ENCODE peak calls at places on chromosomes 4 and X, in six cellular contexts. One of them, this sample, is unnamed.

GRCh38 chrX:35040871-35041270 is 98.3 kb downstream of the FAM47B start:
- DNase-seq in progenitor cell of endocrine pancreas: no peak
- DNase-seq in K562: no peak
- DNase-seq in OCI-LY7: no peak
- DNase-seq in HFF-Myc: no peak
- DNase-seq in CD8-positive, alpha-beta T cell: no peak
- DNase-seq in this sample: no peak

GRCh38 chrX:11770320-11770719 is 12.3 kb downstream of the MSL3 start:
- DNase-seq in progenitor cell of endocrine pancreas: no peak
- DNase-seq in OCI-LY7: peak; percentile 64
- DNase-seq in HFF-Myc: no peak
- DNase-seq in CD8-positive, alpha-beta T cell: peak; percentile 24
- DNase-seq in K562: peak; percentile 68
- DNase-seq in this sample: no peak

GRCh38 chrX:86322913-86323312 is 174.7 kb downstream of the DACH2 start:
- DNase-seq in progenitor cell of endocrine pancreas: no peak
- DNase-seq in CD8-positive, alpha-beta T cell: no peak
- DNase-seq in K562: no peak
- DNase-seq in HFF-Myc: no peak
- DNase-seq in OCI-LY7: peak; percentile 0
- DNase-seq in this sample: no peak

GRCh38 chr4:53551963-53552362 is 39.3 kb downstream of the LNX1 start:
- DNase-seq in K562: no peak
- DNase-seq in OCI-LY7: no peak
- DNase-seq in HFF-Myc: no peak
- DNase-seq in progenitor cell of endocrine pancreas: no peak
- DNase-seq in CD8-positive, alpha-beta T cell: no peak
- DNase-seq in this sample: no peak

GRCh38 chrX:65406532-65406931 is 128.1 kb downstream of the LAS1L start:
- DNase-seq in OCI-LY7: no peak
- DNase-seq in CD8-positive, alpha-beta T cell: no peak
- DNase-seq in HFF-Myc: no peak
- DNase-seq in K562: no peak
- DNase-seq in progenitor cell of endocrine pancreas: no peak
- DNase-seq in this sample: no peak

GRCh38 chrX:10158279-10158939 is 1.6 kb downstream of the CLCN4 start:
- DNase-seq in K562: no peak
- DNase-seq in OCI-LY7: peak; percentile 68
- DNase-seq in progenitor cell of endocrine pancreas: peak; percentile 44
- DNase-seq in HFF-Myc: no peak
- DNase-seq in CD8-positive, alpha-beta T cell: no peak
- DNase-seq in this sample: no peak

GRCh38 chr4:10298681-10299080 is 158.5 kb downstream of the ZNF518B start:
- DNase-seq in HFF-Myc: no peak
- DNase-seq in OCI-LY7: no peak
- DNase-seq in progenitor cell of endocrine pancreas: no peak
- DNase-seq in CD8-positive, alpha-beta T cell: no peak
- DNase-seq in K562: no peak
- DNase-seq in this sample: no peak

GRCh38 chrX:39204945-39205344 is 403.7 kb downstream of the MID1IP1 start:
- DNase-seq in HFF-Myc: no peak
- DNase-seq in K562: no peak
- DNase-seq in CD8-positive, alpha-beta T cell: no peak
- DNase-seq in progenitor cell of endocrine pancreas: no peak
- DNase-seq in OCI-LY7: no peak
- DNase-seq in this sample: no peak

GRCh38 chr4:3296651-3297050 is 3.8 kb downstream of the RGS12 start:
- DNase-seq in CD8-positive, alpha-beta T cell: no peak
- DNase-seq in OCI-LY7: no peak
- DNase-seq in K562: no peak
- DNase-seq in HFF-Myc: no peak
- DNase-seq in progenitor cell of endocrine pancreas: no peak
- DNase-seq in this sample: no peak

GRCh38 chr4:8267077-8267476 is 2.5 kb upstream of the HTRA3 start:
- DNase-seq in K562: peak; percentile 81
- DNase-seq in CD8-positive, alpha-beta T cell: no peak
- DNase-seq in HFF-Myc: no peak
- DNase-seq in progenitor cell of endocrine pancreas: peak; percentile 43
- DNase-seq in OCI-LY7: peak; percentile 54
- DNase-seq in this sample: no peak

GRCh38 chr4:61614256-61614655 is 414.1 kb downstream of the ADGRL3 start:
- DNase-seq in CD8-positive, alpha-beta T cell: no peak
- DNase-seq in progenitor cell of endocrine pancreas: no peak
- DNase-seq in K562: no peak
- DNase-seq in HFF-Myc: no peak
- DNase-seq in OCI-LY7: no peak
- DNase-seq in this sample: no peak

GRCh38 chr4:61619528-61619927 is 419.4 kb downstream of the ADGRL3 start:
- DNase-seq in CD8-positive, alpha-beta T cell: no peak
- DNase-seq in HFF-Myc: no peak
- DNase-seq in OCI-LY7: no peak
- DNase-seq in K562: no peak
- DNase-seq in progenitor cell of endocrine pancreas: no peak
- DNase-seq in this sample: no peak
- TF ChIP-seq CTCF in CD8-positive, alpha-beta T cell: no peak
- TF ChIP-seq CTCF in HFF-Myc: no peak
- TF ChIP-seq CTCF in OCI-LY7: no peak
- TF ChIP-seq CTCF in K562: no peak
- TF ChIP-seq CTCF in progenitor cell of endocrine pancreas: peak; percentile 49
- TF ChIP-seq CTCF in this sample: no peak

GRCh38 chr4:189974056-189974455 is 33.4 kb downstream of the FRG1 start:
- DNase-seq in CD8-positive, alpha-beta T cell: no peak
- DNase-seq in K562: peak; percentile 28
- DNase-seq in HFF-Myc: no peak
- DNase-seq in progenitor cell of endocrine pancreas: no peak
- DNase-seq in OCI-LY7: peak; percentile 24
- DNase-seq in this sample: no peak
- TF ChIP-seq CTCF in CD8-positive, alpha-beta T cell: no peak
- TF ChIP-seq CTCF in K562: peak; percentile 17
- TF ChIP-seq CTCF in HFF-Myc: peak; percentile 21
- TF ChIP-seq CTCF in progenitor cell of endocrine pancreas: no peak
- TF ChIP-seq CTCF in OCI-LY7: peak; percentile 77
- TF ChIP-seq CTCF in this sample: peak; percentile 3

DNA sequence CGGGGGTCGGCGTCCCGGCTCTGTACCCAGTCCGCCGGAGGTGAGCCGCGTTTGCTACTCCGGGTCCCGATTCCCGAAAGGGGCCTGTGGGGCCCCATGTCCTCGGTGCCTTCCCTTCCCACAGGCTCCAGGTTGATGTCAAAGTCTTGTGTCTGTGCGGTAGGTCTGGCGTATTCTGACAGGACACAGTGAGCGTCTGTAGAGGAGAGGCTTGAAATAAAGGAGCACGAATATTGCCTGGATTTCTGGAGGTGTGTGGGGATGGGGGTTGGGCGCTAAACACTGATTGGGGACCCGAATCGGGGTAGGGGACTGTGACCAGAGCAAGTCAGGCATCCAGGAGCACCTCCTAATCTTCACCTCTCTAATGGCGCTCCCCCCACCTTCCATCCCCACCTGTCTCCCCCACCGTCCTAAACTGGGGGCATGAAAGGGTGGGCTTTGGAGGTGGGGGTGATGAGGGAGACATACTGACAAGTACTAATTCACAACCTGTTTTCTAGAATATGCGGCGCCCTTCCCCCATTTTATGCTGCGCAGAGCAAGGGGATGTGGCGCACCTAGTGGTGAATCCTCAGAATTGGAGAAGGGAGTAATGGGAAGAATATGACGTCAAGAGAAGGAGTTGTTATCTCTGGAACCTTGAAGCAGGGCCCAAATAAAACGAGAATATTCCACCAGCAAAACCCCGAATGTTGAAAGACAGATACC is 874 bp downstream of the GPRASP2 start:
- DNase-seq in K562: peak; percentile 33
- DNase-seq in OCI-LY7: no peak
- DNase-seq in HFF-Myc: no peak
- DNase-seq in CD8-positive, alpha-beta T cell: no peak
- DNase-seq in progenitor cell of endocrine pancreas: no peak
- DNase-seq in this sample: no peak
- TF ChIP-seq CTCF in K562: peak; percentile 70
- TF ChIP-seq CTCF in OCI-LY7: no peak
- TF ChIP-seq CTCF in HFF-Myc: peak; percentile 64
- TF ChIP-seq CTCF in CD8-positive, alpha-beta T cell: no peak
- TF ChIP-seq CTCF in progenitor cell of endocrine pancreas: peak; percentile 62
- TF ChIP-seq CTCF in this sample: peak; percentile 55

DNA sequence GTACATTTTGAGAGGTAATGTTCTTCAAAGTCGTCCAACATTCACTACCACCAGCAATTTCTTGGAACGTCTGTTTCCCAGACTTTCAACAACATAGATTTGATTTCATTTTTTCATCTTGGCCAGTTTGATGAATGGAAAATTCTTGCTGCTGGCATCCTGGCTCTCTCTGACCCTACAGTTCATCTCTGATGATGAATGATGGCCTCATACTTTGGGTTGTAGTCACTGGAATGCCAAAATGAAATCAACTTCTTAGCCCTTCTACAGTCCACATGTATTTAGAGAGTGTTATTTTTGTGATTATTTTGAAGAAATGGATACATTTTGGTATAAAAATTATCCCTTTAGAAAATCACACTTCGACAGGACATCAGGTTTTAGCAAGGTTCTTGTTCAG is 8.8 kb downstream of the CHST7 start:
- DNase-seq in CD8-positive, alpha-beta T cell: no peak
- DNase-seq in K562: no peak
- DNase-seq in OCI-LY7: no peak
- DNase-seq in progenitor cell of endocrine pancreas: no peak
- DNase-seq in HFF-Myc: no peak
- DNase-seq in this sample: no peak
- TF ChIP-seq CTCF in CD8-positive, alpha-beta T cell: no peak
- TF ChIP-seq CTCF in K562: no peak
- TF ChIP-seq CTCF in OCI-LY7: no peak
- TF ChIP-seq CTCF in progenitor cell of endocrine pancreas: no peak
- TF ChIP-seq CTCF in HFF-Myc: no peak
- TF ChIP-seq CTCF in this sample: no peak

GRCh38 chrX:131792356-131792749 is 230.7 kb upstream of the STK26 start:
- DNase-seq in CD8-positive, alpha-beta T cell: no peak
- DNase-seq in K562: no peak
- DNase-seq in OCI-LY7: no peak
- DNase-seq in HFF-Myc: no peak
- DNase-seq in progenitor cell of endocrine pancreas: no peak
- DNase-seq in this sample: peak; percentile 90
- TF ChIP-seq CTCF in CD8-positive, alpha-beta T cell: no peak
- TF ChIP-seq CTCF in K562: no peak
- TF ChIP-seq CTCF in OCI-LY7: no peak
- TF ChIP-seq CTCF in HFF-Myc: no peak
- TF ChIP-seq CTCF in progenitor cell of endocrine pancreas: no peak
- TF ChIP-seq CTCF in this sample: peak; percentile 39

GRCh38 chrX:112368371-112368770 is 285.8 kb upstream of the TRPC5 start:
- DNase-seq in progenitor cell of endocrine pancreas: no peak
- DNase-seq in K562: peak; percentile 6
- DNase-seq in OCI-LY7: no peak
- DNase-seq in CD8-positive, alpha-beta T cell: no peak
- DNase-seq in HFF-Myc: no peak
- DNase-seq in this sample: no peak
- TF ChIP-seq CTCF in progenitor cell of endocrine pancreas: peak; percentile 48
- TF ChIP-seq CTCF in K562: peak; percentile 9
- TF ChIP-seq CTCF in OCI-LY7: peak; percentile 24
- TF ChIP-seq CTCF in CD8-positive, alpha-beta T cell: no peak
- TF ChIP-seq CTCF in HFF-Myc: no peak
- TF ChIP-seq CTCF in this sample: no peak

GRCh38 chr4:38759077-38759789 is 23.6 kb downstream of the TLR10 start:
- DNase-seq in K562: peak; percentile 58
- DNase-seq in HFF-Myc: peak; percentile 33
- DNase-seq in progenitor cell of endocrine pancreas: peak; percentile 39
- DNase-seq in OCI-LY7: peak; percentile 83
- DNase-seq in CD8-positive, alpha-beta T cell: peak; percentile 51
- DNase-seq in this sample: no peak
- TF ChIP-seq CTCF in K562: peak; percentile 74
- TF ChIP-seq CTCF in HFF-Myc: peak; percentile 58
- TF ChIP-seq CTCF in progenitor cell of endocrine pancreas: peak; percentile 86
- TF ChIP-seq CTCF in OCI-LY7: peak; percentile 95
- TF ChIP-seq CTCF in CD8-positive, alpha-beta T cell: peak; percentile 90
- TF ChIP-seq CTCF in this sample: peak; percentile 60

GRCh38 chr4:76305971-76306881 is at the start of gene STBD1:
- DNase-seq in progenitor cell of endocrine pancreas: peak; percentile 60
- DNase-seq in CD8-positive, alpha-beta T cell: no peak
- DNase-seq in HFF-Myc: no peak
- DNase-seq in OCI-LY7: no peak
- DNase-seq in K562: peak; percentile 50
- DNase-seq in this sample: peak; percentile 31

GRCh38 chr4:76305033-76305687 is 1.4 kb upstream of the STBD1 start:
- DNase-seq in HFF-Myc: no peak
- DNase-seq in K562: no peak
- DNase-seq in progenitor cell of endocrine pancreas: no peak
- DNase-seq in CD8-positive, alpha-beta T cell: no peak
- DNase-seq in OCI-LY7: no peak
- DNase-seq in this sample: no peak

GRCh38 chr4:76307670-76308014 is 1.1 kb downstream of the STBD1 start:
- DNase-seq in K562: no peak
- DNase-seq in CD8-positive, alpha-beta T cell: no peak
- DNase-seq in HFF-Myc: no peak
- DNase-seq in progenitor cell of endocrine pancreas: no peak
- DNase-seq in OCI-LY7: no peak
- DNase-seq in this sample: no peak

GRCh38 chr4:76308548-76308947 is 2.0 kb downstream of the STBD1 start:
- DNase-seq in K562: no peak
- DNase-seq in CD8-positive, alpha-beta T cell: no peak
- DNase-seq in OCI-LY7: no peak
- DNase-seq in HFF-Myc: no peak
- DNase-seq in progenitor cell of endocrine pancreas: no peak
- DNase-seq in this sample: no peak

DNA sequence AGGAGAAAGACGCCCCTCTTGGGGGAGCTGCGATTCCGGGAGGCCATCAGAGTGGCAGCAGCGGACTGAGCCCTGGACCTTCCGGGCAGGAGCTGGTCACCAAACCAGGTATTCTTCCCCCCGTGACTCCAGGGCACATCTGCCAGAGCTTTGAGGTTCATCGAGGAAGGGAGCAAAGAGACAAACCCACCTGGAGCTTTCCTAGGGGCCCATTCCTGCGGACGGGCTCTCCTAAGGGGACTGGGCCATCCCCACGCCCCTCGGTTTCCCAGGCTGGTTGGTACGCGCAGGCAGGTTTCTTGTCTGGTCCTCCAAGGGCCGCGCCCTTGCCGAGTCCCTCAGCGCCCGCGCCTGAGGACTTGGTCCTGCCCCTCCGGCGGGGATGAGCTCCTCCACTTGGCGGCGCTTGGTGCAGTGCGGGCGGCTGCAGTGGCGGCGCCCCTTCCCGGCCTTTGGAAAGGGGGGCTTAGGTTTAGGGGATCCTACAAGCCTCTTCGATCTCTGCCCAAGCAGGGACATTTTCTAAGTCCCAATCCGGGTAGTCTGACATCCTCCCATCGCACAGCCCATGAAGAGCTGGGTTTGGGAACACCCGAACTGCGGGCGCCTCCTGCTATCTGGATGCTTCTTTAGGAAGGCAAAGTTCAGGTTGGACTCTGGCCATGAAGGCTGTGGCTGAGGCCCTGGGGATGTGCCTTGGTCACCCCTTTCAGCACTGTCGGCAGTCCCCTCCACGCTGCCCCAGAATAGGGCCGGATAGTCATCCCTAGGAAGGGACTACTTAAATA is 543 bp downstream of the STBD1 start:
- DNase-seq in HFF-Myc: no peak
- DNase-seq in CD8-positive, alpha-beta T cell: no peak
- DNase-seq in OCI-LY7: no peak
- DNase-seq in K562: no peak
- DNase-seq in progenitor cell of endocrine pancreas: peak; percentile 40
- DNase-seq in this sample: peak; percentile 18
- TF ChIP-seq CTCF in HFF-Myc: peak; percentile 28
- TF ChIP-seq CTCF in CD8-positive, alpha-beta T cell: no peak
- TF ChIP-seq CTCF in OCI-LY7: no peak
- TF ChIP-seq CTCF in K562: no peak
- TF ChIP-seq CTCF in progenitor cell of endocrine pancreas: peak; percentile 41
- TF ChIP-seq CTCF in this sample: peak; percentile 61

GRCh38 chrX:113392355-113392754 is 551.7 kb upstream of the AMOT start:
- DNase-seq in CD8-positive, alpha-beta T cell: no peak
- DNase-seq in progenitor cell of endocrine pancreas: no peak
- DNase-seq in OCI-LY7: no peak
- DNase-seq in K562: no peak
- DNase-seq in HFF-Myc: no peak
- DNase-seq in this sample: no peak
- TF ChIP-seq CTCF in CD8-positive, alpha-beta T cell: no peak
- TF ChIP-seq CTCF in progenitor cell of endocrine pancreas: no peak
- TF ChIP-seq CTCF in OCI-LY7: no peak
- TF ChIP-seq CTCF in K562: no peak
- TF ChIP-seq CTCF in HFF-Myc: no peak
- TF ChIP-seq CTCF in this sample: no peak

This sample was measured in AG09319.